ENCODE peak calls at places on chromosomes 13 and 19, in four cellular contexts. K is H1, W is HepG2, U is GM12878. F is an unnamed sample. For H3K9me3, the result is how much of the 10 kb centered on the place peaks cover.

GRCh38 chr19:19548915-19549537 is 11.0 kb downstream of the CILP2 start:
- DNase-seq in K (no peak), U (no peak), W (no peak), F (no peak)

GRCh38 chr19:16293133-16294085 is 31.2 kb upstream of the KLF2 start:
- DNase-seq in U (no peak), K (no peak), W (no peak), F (no peak)

GRCh38 chr13:30752201-30752797 is 17.0 kb downstream of the ALOX5AP start:
- DNase-seq in W (no peak), U (no peak), K (no peak), F (no peak)

GRCh38 chr19:32373614-32374295 is 28.3 kb downstream of the ZNF507 start:
- DNase-seq in W (peak), U (no peak), K (no peak), F (no peak)

GRCh38 chr13:108957369-108958012 is 328.1 kb downstream of the MYO16 start:
- DNase-seq in U (no peak), K (no peak), W (no peak), F (no peak)

GRCh38 chr19:33388231-33388816 is 14.8 kb downstream of the CEBPG start:
- DNase-seq in W (no peak), K (no peak), U (no peak), F (no peak)

GRCh38 chr19:45615795-45616708 is 14.0 kb upstream of the GPR4 start:
- DNase-seq in U (peak), W (peak), K (peak), F (peak)

GRCh38 chr13:24664726-24665409 is 15.3 kb upstream of the ATP12A start:
- DNase-seq in K (no peak), W (no peak), U (no peak), F (no peak)

GRCh38 chr19:47018923-47019322 is 714 bp upstream of the NPAS1 start:
- DNase-seq in K (no peak), U (no peak), W (no peak), F (no peak)

GRCh38 chr13:112069727-112070300 is 2.9 kb downstream of the SOX1 start:
- DNase-seq in W (no peak), K (peak), U (no peak), F (no peak)

GRCh38 chr13:45681101-45681500 is 21.0 kb upstream of the CBY2 start:
- DNase-seq in U (no peak), W (no peak), K (no peak), F (no peak)

GRCh38 chr19:33171916-33172359 is 22.2 kb upstream of the LRP3 start:
- DNase-seq in U (no peak), W (no peak), K (no peak), F (no peak)

GRCh38 chr19:12834418-12834943 is at the start of gene RTBDN:
- DNase-seq in K (no peak), U (no peak), W (no peak), F (no peak)

GRCh38 chr19:3517638-3518037 is 11.5 kb downstream of the FZR1 start:
- DNase-seq in K (no peak), W (no peak), U (no peak), F (no peak)

GRCh38 chr13:52085416-52085815 is 43.5 kb downstream of the NEK5 start:
- DNase-seq in U (no peak), W (no peak), K (no peak), F (no peak)

GRCh38 chr13:109383683-109384082 is 402.7 kb downstream of the IRS2 start:
- DNase-seq in K (no peak), W (no peak), U (no peak), F (no peak)

GRCh38 chr13:83150616-83151307 is 731.5 kb downstream of the SLITRK1 start:
- DNase-seq in K (no peak), W (no peak), U (no peak), F (no peak)

GRCh38 chr13:48585456-48585840 is 52.6 kb upstream of the RCBTB2 start:
- DNase-seq in U (no peak), W (peak), K (no peak), F (no peak)

GRCh38 chr13:39415403-39415802 is 187.6 kb downstream of the LHFPL6 start:
- DNase-seq in K (no peak), W (no peak), U (no peak), F (no peak)

GRCh38 chr13:29500426-29500825 is 95.1 kb downstream of the SLC7A1 start:
- DNase-seq in K (no peak), U (no peak), W (no peak), F (no peak)

GRCh38 chr19:14467816-14468215 is 7.3 kb downstream of the PTGER1 start:
- DNase-seq in U (no peak), W (no peak), K (no peak), F (no peak)

GRCh38 chr13:51311957-51312520 is 27.5 kb upstream of the SERPINE3 start:
- DNase-seq in W (no peak), K (no peak), U (no peak), F (no peak)

GRCh38 chr19:47230122-47230920 is 678 bp downstream of the BBC3 start:
- DNase-seq in K (peak), W (peak), U (no peak), F (no peak)

GRCh38 chr13:110263906-110264305 is 43.1 kb downstream of the COL4A1 start:
- DNase-seq in W (no peak), K (peak), U (no peak), F (no peak)

GRCh38 chr13:51579676-51580075 is 4.6 kb upstream of the WDFY2 start:
- DNase-seq in U (no peak), K (no peak), W (peak), F (no peak)

GRCh38 chr13:109651854-109652253 is 134.5 kb downstream of the IRS2 start:
- DNase-seq in U (no peak), K (no peak), W (no peak), F (no peak)

GRCh38 chr19:29565171-29565570 is 39.4 kb downstream of the VSTM2B start:
- DNase-seq in W (no peak), K (no peak), U (no peak), F (no peak)

GRCh38 chr13:49821216-49821820 is 28.8 kb upstream of the KPNA3 start:
- DNase-seq in U (no peak), W (no peak), K (no peak), F (no peak)

GRCh38 chr19:31121501-31121900 is 227.7 kb downstream of the TSHZ3 start:
- DNase-seq in U (no peak), K (no peak), W (no peak), F (no peak)

GRCh38 chr13:98576215-98576945 is 527 bp downstream of the STK24 start:
- DNase-seq in W (no peak), K (no peak), U (no peak), F (no peak)

GRCh38 chr13:98451676-98452105 is 125.2 kb downstream of the STK24 start:
- DNase-seq in W (no peak), K (no peak), U (no peak), F (no peak)

GRCh38 chr13:48410199-48410598 is 2.7 kb downstream of the LPAR6 start:
- DNase-seq in U (no peak), K (no peak), W (no peak), F (no peak)

GRCh38 chr19:39467941-39468340 is 12.7 kb upstream of the TIMM50 start:
- DNase-seq in U (no peak), W (no peak), K (no peak), F (no peak)

GRCh38 chr19:1181606-1182005 is 7.5 kb upstream of the SBNO2 start:
- DNase-seq in U (no peak), W (no peak), K (no peak), F (no peak)

GRCh38 chr13:28026508-28026907 is 38.0 kb upstream of the URAD start:
- DNase-seq in W (no peak), U (no peak), K (no peak), F (no peak)

GRCh38 chr13:45882626-45883025 is 31.1 kb upstream of the SIAH3 start:
- DNase-seq in K (no peak), W (no peak), U (no peak), F (peak)

GRCh38 chr19:32599258-32599657 is 18.3 kb downstream of the PDCD5 start:
- DNase-seq in W (no peak), K (no peak), U (no peak), F (no peak)

GRCh38 chr13:75489502-75490263 is 7.7 kb upstream of the TBC1D4 start:
- DNase-seq in W (peak), U (peak), K (no peak), F (no peak)
- TF ChIP-seq ZNF274 in W (no peak), U (no peak), K (no peak), F (no peak)

GRCh38 chr19:43553656-43554055 is 20.7 kb downstream of the ZNF575 start:
- DNase-seq in U (no peak), W (no peak), K (no peak), F (no peak)

GRCh38 chr19:43554317-43554895 is 20.9 kb downstream of the XRCC1 start:
- DNase-seq in W (no peak), U (no peak), K (no peak), F (no peak)

GRCh38 chr19:43552198-43552450 is 19.1 kb downstream of the ZNF575 start:
- DNase-seq in K (no peak), W (no peak), U (no peak), F (no peak)

GRCh38 chr19:43552616-43553015 is 19.6 kb downstream of the ZNF575 start:
- DNase-seq in W (no peak), K (no peak), U (no peak), F (no peak)

DNA sequence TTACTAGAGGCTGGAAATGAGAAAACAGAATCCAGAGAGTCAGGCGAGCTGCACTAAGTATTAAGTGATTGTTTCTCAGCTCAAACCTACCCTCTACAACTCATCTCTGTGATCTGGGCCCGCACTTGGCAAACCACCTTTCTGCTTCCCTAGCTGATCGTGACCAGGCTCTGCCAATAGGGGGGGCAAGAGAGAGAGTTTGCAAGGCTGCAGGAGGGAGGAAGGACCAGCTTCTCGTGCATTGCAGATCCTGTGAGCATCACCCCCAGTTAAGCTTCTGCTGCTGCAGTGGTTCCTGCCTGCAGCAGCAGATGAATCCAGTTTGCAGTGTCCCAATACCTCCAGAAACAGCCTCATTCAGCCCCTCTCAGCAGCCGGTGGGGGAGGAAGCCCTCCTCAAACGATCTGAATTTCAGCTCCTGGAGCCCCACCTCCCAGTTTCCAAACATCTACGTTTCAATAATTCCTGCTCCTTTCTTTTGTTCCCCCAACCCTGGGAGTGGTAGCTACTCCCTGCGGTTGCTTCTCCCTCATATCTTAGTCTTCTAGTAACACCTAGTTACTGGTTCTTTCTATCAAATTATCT is 20.0 kb downstream of the XRCC1 start:
- DNase-seq in K (peak), U (no peak), W (peak), F (peak)
- TF ChIP-seq SUZ12 in K (no peak), U (no peak), W (no peak), F (no peak)

GRCh38 chr13:32627793-32628192 is 41.5 kb downstream of the PDS5B start:
- DNase-seq in K (no peak), W (no peak), U (no peak), F (no peak)
- H3K9me3 ChIP-seq in K (under half), W (under half), U (under half), F (under half)

GRCh38 chr13:58313219-58313618 is 681.7 kb downstream of the PCDH17 start:
- DNase-seq in U (no peak), W (no peak), K (no peak), F (no peak)
- TF ChIP-seq ZNF274 in U (no peak), W (no peak), K (no peak), F (no peak)

GRCh38 chr13:57627663-57628062 is 3.9 kb upstream of the PCDH17 start:
- DNase-seq in W (no peak), K (no peak), U (no peak), F (no peak)
- TF ChIP-seq SUZ12 in W (no peak), K (no peak), U (no peak), F (no peak)

GRCh38 chr13:105341256-105341655 is 1194.2 kb downstream of the EFNB2 start:
- DNase-seq in U (no peak), K (no peak), W (no peak), F (no peak)

GRCh38 chr13:105338773-105339172 is 1196.7 kb downstream of the EFNB2 start:
- DNase-seq in U (no peak), W (no peak), K (no peak), F (no peak)

GRCh38 chr13:105338044-105338443 is 1197.4 kb downstream of the EFNB2 start:
- DNase-seq in K (no peak), W (no peak), U (no peak), F (no peak)

GRCh38 chr13:105341758-105342157 is 1193.7 kb downstream of the EFNB2 start:
- DNase-seq in W (no peak), K (no peak), U (no peak), F (no peak)

GRCh38 chr13:105340061-105340606 is 1195.3 kb downstream of the EFNB2 start:
- DNase-seq in W (no peak), U (no peak), K (no peak), F (no peak)
- H3K9me3 ChIP-seq in W (half or more), U (under half), K (under half), F (under half)

DNA sequence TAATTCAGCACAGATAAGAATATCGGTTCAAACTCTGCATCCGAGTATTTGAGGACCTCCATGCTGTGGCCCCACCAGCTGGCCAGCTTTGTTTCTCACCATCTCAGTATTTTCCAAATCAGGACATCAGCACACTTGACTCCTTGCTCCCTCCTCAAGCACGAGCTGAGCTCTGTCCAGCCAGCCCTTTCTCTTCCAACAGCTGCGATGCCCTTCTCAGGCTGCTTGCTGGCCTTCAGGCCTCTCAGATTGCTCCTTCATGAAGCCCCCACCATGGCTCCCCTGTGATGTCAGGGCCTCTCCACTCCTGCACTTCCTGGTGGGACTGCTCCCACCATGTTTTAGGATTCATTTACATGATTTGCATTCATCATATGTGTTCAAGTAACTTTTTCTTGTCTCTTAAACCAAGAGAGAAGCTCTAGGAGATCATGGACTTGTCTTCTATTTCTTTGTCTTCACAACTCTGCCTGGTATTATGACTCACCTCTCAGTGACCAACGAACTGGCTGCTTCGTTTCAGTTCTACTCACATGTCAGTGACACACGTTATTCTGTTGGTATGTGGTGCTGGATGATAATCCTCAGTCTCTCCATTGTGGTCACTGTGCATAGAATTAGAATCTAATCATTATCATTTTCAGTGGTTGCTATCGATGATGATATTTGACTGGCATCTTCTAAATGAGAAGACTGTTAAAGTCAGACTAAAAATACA is 471.7 kb downstream of the EFNB2 start:
- DNase-seq in K (no peak), U (no peak), W (no peak), F (no peak)
- TF ChIP-seq ZNF274 in K (no peak), U (no peak), W (no peak), F (no peak)